ENCODE peak calls at places on chromosomes 5 and 9, in nine cellular contexts. G is NAMALWA; M is T follicular helper cell; P is mesendoderm; N is NCI-H2227 treated with DMSO at 0.1 percent for 48 hours; C is nephron progenitor cell; Q is stimulated activated CD4-positive, alpha-beta T cell treated with anti-CD3 and anti-CD28 coated beads, Interleukin-1b, Interleukin-23, amount 100 ng/mL, for 24 hours; K is A172; A is progenitor cell of endocrine pancreas. D is an unnamed sample.

GRCh38 chr9:128006360-128007024 is 25.7 kb upstream of the EEIG1 start:
- DNase-seq in G (no peak), M (no peak), P (no peak), N (no peak), C (no peak), Q (no peak), K (peak; percentile 77), A (no peak), D (no peak)

GRCh38 chr9:134411451-134412297 is 85.4 kb downstream of the RXRA start:
- DNase-seq in G (no peak), M (no peak), P (peak; percentile 56), N (no peak), C (peak; percentile 47), Q (no peak), K (no peak), A (no peak), D (no peak)

GRCh38 chr9:127158995-127159801 is 36.8 kb upstream of the ANGPTL2 start:
- DNase-seq in G (no peak), M (no peak), P (peak; percentile 77), N (no peak), C (no peak), Q (no peak), K (peak; percentile 94), A (no peak), D (no peak)

GRCh38 chr9:135561391-135562234 is at the start of gene PAEP:
- DNase-seq in G (no peak), M (no peak), P (no peak), N (no peak), C (no peak), Q (no peak), K (peak; percentile 44), A (no peak), D (no peak)

GRCh38 chr5:138792181-138792808 is 39.1 kb downstream of the CTNNA1 start:
- DNase-seq in G (no peak), M (no peak), P (no peak), N (peak; percentile 20), C (no peak), Q (no peak), K (no peak), A (no peak), D (no peak)

GRCh38 chr5:169636477-169637084 is 494 bp upstream of the DOCK2 start:
- DNase-seq in G (no peak), M (no peak), P (peak; percentile 24), N (no peak), C (no peak), Q (no peak), K (no peak), A (no peak), D (no peak)

GRCh38 chr5:144028644-144029043 is 141.8 kb downstream of the YIPF5 start:
- DNase-seq in G (no peak), M (no peak), P (no peak), N (no peak), C (no peak), Q (no peak), K (peak; percentile 54), A (no peak), D (no peak)

GRCh38 chr9:4987996-4988421 is 2.9 kb downstream of the JAK2 start:
- DNase-seq in G (peak; percentile 76), M (peak; percentile 38), P (peak; percentile 92), N (peak; percentile 67), C (peak; percentile 49), Q (peak; percentile 44), K (peak; percentile 65), A (peak; percentile 31), D (peak; percentile 8)

GRCh38 chr5:74194196-74194595 is 446.3 kb downstream of the ENC1 start:
- DNase-seq in G (no peak), M (no peak), P (no peak), N (no peak), C (no peak), Q (no peak), K (no peak), A (no peak), D (no peak)

GRCh38 chr9:127179633-127180401 is 57.4 kb upstream of the ANGPTL2 start:
- DNase-seq in G (no peak), M (no peak), P (no peak), N (no peak), C (no peak), Q (no peak), K (no peak), A (no peak), D (no peak)

GRCh38 chr9:75953218-75953617 is 62.7 kb downstream of the PCSK5 start:
- DNase-seq in G (no peak), M (no peak), P (peak; percentile 38), N (no peak), C (no peak), Q (no peak), K (no peak), A (no peak), D (no peak)

GRCh38 chr5:14724633-14725032 is 60.1 kb downstream of the OTULIN start:
- DNase-seq in G (no peak), M (no peak), P (no peak), N (no peak), C (no peak), Q (no peak), K (no peak), A (no peak), D (no peak)

GRCh38 chr5:152107225-152107624 is 182.6 kb upstream of the GLRA1 start:
- DNase-seq in G (no peak), M (no peak), P (peak; percentile 33), N (no peak), C (no peak), Q (no peak), K (no peak), A (no peak), D (no peak)

GRCh38 chr5:41410737-41411136 is 99.7 kb downstream of the PLCXD3 start:
- DNase-seq in G (peak; percentile 17), M (no peak), P (peak; percentile 62), N (no peak), C (no peak), Q (no peak), K (no peak), A (no peak), D (no peak)

GRCh38 chr5:89981006-89981405 is 428.6 kb downstream of the CETN3 start:
- DNase-seq in G (no peak), M (no peak), P (no peak), N (no peak), C (no peak), Q (no peak), K (no peak), A (no peak), D (no peak)

GRCh38 chr5:125798311-125798710 is 624.9 kb upstream of the GRAMD2B start:
- DNase-seq in G (peak; percentile 44), M (no peak), P (peak; percentile 17), N (no peak), C (peak; percentile 15), Q (no peak), K (peak; percentile 50), A (no peak), D (no peak)

GRCh38 chr9:72185561-72185960 is 36.3 kb downstream of the GDA start:
- DNase-seq in G (no peak), M (no peak), P (no peak), N (no peak), C (no peak), Q (no peak), K (no peak), A (no peak), D (no peak)

GRCh38 chr9:20242767-20243166 is 379.5 kb downstream of the MLLT3 start:
- DNase-seq in G (peak; percentile 59), M (no peak), P (no peak), N (no peak), C (no peak), Q (no peak), K (no peak), A (no peak), D (no peak)

GRCh38 chr5:135203593-135204036 is 169.6 kb upstream of the PITX1 start:
- DNase-seq in G (peak; percentile 72), M (no peak), P (peak; percentile 48), N (no peak), C (no peak), Q (no peak), K (peak; percentile 39), A (no peak), D (no peak)

GRCh38 chr9:69740872-69741505 is 18.8 kb downstream of the PTAR1 start:
- DNase-seq in G (no peak), M (no peak), P (no peak), N (no peak), C (no peak), Q (no peak), K (no peak), A (no peak), D (no peak)

GRCh38 chr5:30581198-30581925 is 612.1 kb upstream of the CDH6 start:
- DNase-seq in G (no peak), M (no peak), P (peak; percentile 36), N (no peak), C (no peak), Q (no peak), K (no peak), A (no peak), D (no peak)

GRCh38 chr5:1204693-1205242 is 3.4 kb downstream of the SLC6A19 start:
- DNase-seq in G (peak; percentile 57), M (no peak), P (peak; percentile 51), N (peak; percentile 81), C (peak; percentile 52), Q (no peak), K (peak; percentile 22), A (no peak), D (no peak)

GRCh38 chr5:157384971-157385709 is 74.9 kb upstream of the NIPAL4 start:
- DNase-seq in G (no peak), M (no peak), P (peak; percentile 99), N (no peak), C (no peak), Q (no peak), K (peak; percentile 97), A (no peak), D (no peak)

GRCh38 chr5:111309384-111309783 is 85.2 kb downstream of the CAMK4 start:
- DNase-seq in G (no peak), M (no peak), P (peak; percentile 6), N (no peak), C (no peak), Q (no peak), K (no peak), A (no peak), D (no peak)

GRCh38 chr5:66596791-66597757 is 881 bp downstream of the MAST4 start:
- DNase-seq in G (no peak), M (no peak), P (peak; percentile 34), N (peak; percentile 24), C (peak; percentile 67), Q (no peak), K (no peak), A (peak; percentile 41), D (no peak)